ENCODE peak calls at places on chromosomes 11 and 22, in six cellular contexts. One of them, this sample, is unnamed.

GRCh38 chr22:49530671-49531532 is 296.8 kb downstream of the BRD1 start:
- DNase-seq in foreskin keratinocyte: no peak
- DNase-seq in transverse colon: no peak
- DNase-seq in AG09309: no peak
- DNase-seq in HTR-8/SVneo: no peak
- DNase-seq in EL: no peak
- DNase-seq in this sample: no peak

GRCh38 chr11:116170526-116171120 is 602.2 kb downstream of the BUD13 start:
- DNase-seq in foreskin keratinocyte: no peak
- DNase-seq in transverse colon: peak; percentile 25
- DNase-seq in AG09309: no peak
- DNase-seq in HTR-8/SVneo: no peak
- DNase-seq in EL: no peak
- DNase-seq in this sample: no peak

GRCh38 chr22:39349506-39349966 is 255 bp upstream of the SYNGR1 start:
- DNase-seq in foreskin keratinocyte: no peak
- DNase-seq in transverse colon: peak; percentile 27
- DNase-seq in AG09309: no peak
- DNase-seq in HTR-8/SVneo: peak; percentile 62
- DNase-seq in EL: peak; percentile 36
- DNase-seq in this sample: no peak

GRCh38 chr22:49008682-49009235 is 818.9 kb downstream of the BRD1 start:
- DNase-seq in foreskin keratinocyte: no peak
- DNase-seq in transverse colon: no peak
- DNase-seq in AG09309: no peak
- DNase-seq in HTR-8/SVneo: no peak
- DNase-seq in EL: no peak
- DNase-seq in this sample: no peak

GRCh38 chr11:125274774-125275173 is 110.2 kb downstream of the PKNOX2 start:
- DNase-seq in foreskin keratinocyte: no peak
- DNase-seq in transverse colon: no peak
- DNase-seq in AG09309: no peak
- DNase-seq in HTR-8/SVneo: no peak
- DNase-seq in EL: no peak
- DNase-seq in this sample: no peak

GRCh38 chr11:73750238-73750637 is 10.6 kb downstream of the RAB6A start:
- DNase-seq in foreskin keratinocyte: no peak
- DNase-seq in transverse colon: no peak
- DNase-seq in AG09309: no peak
- DNase-seq in HTR-8/SVneo: no peak
- DNase-seq in EL: no peak
- DNase-seq in this sample: peak; percentile 21

GRCh38 chr22:35480143-35480542 is 60.5 kb upstream of the RASD2 start:
- DNase-seq in foreskin keratinocyte: no peak
- DNase-seq in transverse colon: peak; percentile 71
- DNase-seq in AG09309: no peak
- DNase-seq in HTR-8/SVneo: no peak
- DNase-seq in EL: peak; percentile 25
- DNase-seq in this sample: no peak

GRCh38 chr11:114285599-114285998 is 10.6 kb upstream of the NNMT start:
- DNase-seq in foreskin keratinocyte: peak; percentile 58
- DNase-seq in transverse colon: no peak
- DNase-seq in AG09309: no peak
- DNase-seq in HTR-8/SVneo: no peak
- DNase-seq in EL: peak; percentile 83
- DNase-seq in this sample: peak; percentile 19

GRCh38 chr11:103901656-103902055 is 134.8 kb upstream of the DDI1 start:
- DNase-seq in foreskin keratinocyte: no peak
- DNase-seq in transverse colon: no peak
- DNase-seq in AG09309: no peak
- DNase-seq in HTR-8/SVneo: no peak
- DNase-seq in EL: no peak
- DNase-seq in this sample: no peak

GRCh38 chr11:34997872-34998548 is 81.6 kb downstream of the PDHX start:
- DNase-seq in foreskin keratinocyte: no peak
- DNase-seq in transverse colon: no peak
- DNase-seq in AG09309: no peak
- DNase-seq in HTR-8/SVneo: no peak
- DNase-seq in EL: peak; percentile 37
- DNase-seq in this sample: no peak

GRCh38 chr11:61497876-61498275 is 10.7 kb upstream of the LRRC10B start:
- DNase-seq in foreskin keratinocyte: no peak
- DNase-seq in transverse colon: no peak
- DNase-seq in AG09309: no peak
- DNase-seq in HTR-8/SVneo: no peak
- DNase-seq in EL: no peak
- DNase-seq in this sample: no peak

GRCh38 chr11:119319702-119320592 is 3.0 kb upstream of the MCAM start:
- DNase-seq in foreskin keratinocyte: no peak
- DNase-seq in transverse colon: no peak
- DNase-seq in AG09309: no peak
- DNase-seq in HTR-8/SVneo: no peak
- DNase-seq in EL: peak; percentile 0
- DNase-seq in this sample: no peak

GRCh38 chr11:78030429-78031325 is 7.6 kb upstream of the KCTD14 start:
- DNase-seq in foreskin keratinocyte: no peak
- DNase-seq in transverse colon: peak; percentile 73
- DNase-seq in AG09309: no peak
- DNase-seq in HTR-8/SVneo: peak; percentile 65
- DNase-seq in EL: peak; percentile 60
- DNase-seq in this sample: no peak